ENCODE peak calls at places on chromosome 10, in five cellular contexts. One of them, this sample, is unnamed.

GRCh38 chr10:64430690-64431323 is 909.6 kb downstream of the REEP3 start:
- DNase-seq in fibroblast of lung: no peak
- DNase-seq in GM23338: peak
- DNase-seq in GM23248: no peak
- DNase-seq in hepatocyte: peak
- DNase-seq in this sample: peak

GRCh38 chr10:28479366-28479765 is 53.6 kb upstream of the WAC start:
- DNase-seq in fibroblast of lung: no peak
- DNase-seq in GM23338: no peak
- DNase-seq in GM23248: no peak
- DNase-seq in hepatocyte: no peak
- DNase-seq in this sample: no peak

GRCh38 chr10:123648595-123648994 is 17.6 kb upstream of the GPR26 start:
- DNase-seq in hepatocyte: no peak
- DNase-seq in GM23338: no peak
- DNase-seq in fibroblast of lung: no peak
- DNase-seq in GM23248: no peak
- DNase-seq in this sample: no peak

GRCh38 chr10:117409549-117410283 is 34.5 kb upstream of the PDZD8 start:
- DNase-seq in fibroblast of lung: no peak
- DNase-seq in GM23338: no peak
- DNase-seq in hepatocyte: no peak
- DNase-seq in GM23248: no peak
- DNase-seq in this sample: no peak

GRCh38 chr10:124086097-124086710 is 7.2 kb downstream of the CHST15 start:
- DNase-seq in fibroblast of lung: no peak
- DNase-seq in GM23248: no peak
- DNase-seq in hepatocyte: no peak
- DNase-seq in GM23338: no peak
- DNase-seq in this sample: no peak

GRCh38 chr10:5818894-5819293 is 5.7 kb upstream of the GDI2 start:
- DNase-seq in hepatocyte: no peak
- DNase-seq in fibroblast of lung: no peak
- DNase-seq in GM23338: no peak
- DNase-seq in GM23248: no peak
- DNase-seq in this sample: no peak

GRCh38 chr10:90751107-90751997 is 106.5 kb downstream of the HTR7 start:
- DNase-seq in GM23338: peak
- DNase-seq in GM23248: peak
- DNase-seq in fibroblast of lung: peak
- DNase-seq in hepatocyte: peak
- DNase-seq in this sample: peak

GRCh38 chr10:44995914-44996633 is 4.6 kb upstream of the ZNF22 start:
- DNase-seq in GM23248: peak
- DNase-seq in fibroblast of lung: no peak
- DNase-seq in GM23338: no peak
- DNase-seq in hepatocyte: no peak
- DNase-seq in this sample: no peak

GRCh38 chr10:126226205-126226604 is 162.1 kb downstream of the ADAM12 start:
- DNase-seq in GM23248: no peak
- DNase-seq in fibroblast of lung: no peak
- DNase-seq in GM23338: no peak
- DNase-seq in hepatocyte: no peak
- DNase-seq in this sample: no peak

GRCh38 chr10:3787001-3787400 is 2.0 kb upstream of the KLF6 start:
- DNase-seq in hepatocyte: no peak
- DNase-seq in GM23338: no peak
- DNase-seq in GM23248: peak
- DNase-seq in fibroblast of lung: no peak
- DNase-seq in this sample: no peak

GRCh38 chr10:125795111-125795510 is 19.5 kb upstream of the MMP21 start:
- DNase-seq in GM23248: no peak
- DNase-seq in fibroblast of lung: no peak
- DNase-seq in hepatocyte: no peak
- DNase-seq in GM23338: no peak
- DNase-seq in this sample: no peak

GRCh38 chr10:62305813-62306212 is 37.2 kb upstream of the RTKN2 start:
- DNase-seq in GM23248: peak
- DNase-seq in fibroblast of lung: peak
- DNase-seq in hepatocyte: no peak
- DNase-seq in GM23338: no peak
- DNase-seq in this sample: no peak

GRCh38 chr10:14688606-14689005 is 86.1 kb downstream of the FAM107B start:
- DNase-seq in GM23338: no peak
- DNase-seq in GM23248: peak
- DNase-seq in fibroblast of lung: peak
- DNase-seq in hepatocyte: no peak
- DNase-seq in this sample: peak

GRCh38 chr10:62264126-62264525 is 4.5 kb downstream of the RTKN2 start:
- DNase-seq in GM23338: no peak
- DNase-seq in GM23248: no peak
- DNase-seq in hepatocyte: no peak
- DNase-seq in fibroblast of lung: no peak
- DNase-seq in this sample: no peak

GRCh38 chr10:132353456-132354355 is 21.7 kb downstream of the LRRC27 start:
- DNase-seq in fibroblast of lung: no peak
- DNase-seq in hepatocyte: no peak
- DNase-seq in GM23248: no peak
- DNase-seq in GM23338: no peak
- DNase-seq in this sample: no peak

GRCh38 chr10:71978476-71978875 is 14.3 kb downstream of the CHST3 start:
- DNase-seq in GM23338: peak
- DNase-seq in GM23248: no peak
- DNase-seq in fibroblast of lung: no peak
- DNase-seq in hepatocyte: no peak
- DNase-seq in this sample: no peak

GRCh38 chr10:132444877-132445351 is 47.9 kb downstream of the PWWP2B start:
- DNase-seq in GM23338: no peak
- DNase-seq in GM23248: no peak
- DNase-seq in hepatocyte: no peak
- DNase-seq in fibroblast of lung: no peak
- DNase-seq in this sample: peak

GRCh38 chr10:112137381-112137987 is 46.1 kb downstream of the GPAM start:
- DNase-seq in GM23338: peak
- DNase-seq in fibroblast of lung: peak
- DNase-seq in hepatocyte: peak
- DNase-seq in GM23248: peak
- DNase-seq in this sample: peak

GRCh38 chr10:78299861-78300453 is 266.3 kb downstream of the RPS24 start:
- DNase-seq in hepatocyte: no peak
- DNase-seq in GM23338: no peak
- DNase-seq in fibroblast of lung: no peak
- DNase-seq in GM23248: peak
- DNase-seq in this sample: no peak

GRCh38 chr10:78298835-78299234 is 265.2 kb downstream of the RPS24 start:
- DNase-seq in fibroblast of lung: no peak
- DNase-seq in hepatocyte: no peak
- DNase-seq in GM23338: no peak
- DNase-seq in GM23248: no peak
- DNase-seq in this sample: no peak

GRCh38 chr10:78296794-78297193 is 263.1 kb downstream of the RPS24 start:
- DNase-seq in hepatocyte: no peak
- DNase-seq in GM23338: no peak
- DNase-seq in GM23248: no peak
- DNase-seq in fibroblast of lung: no peak
- DNase-seq in this sample: no peak

GRCh38 chr10:78300526-78300925 is 266.9 kb downstream of the RPS24 start:
- DNase-seq in fibroblast of lung: no peak
- DNase-seq in hepatocyte: no peak
- DNase-seq in GM23338: no peak
- DNase-seq in GM23248: no peak
- DNase-seq in this sample: no peak

DNA sequence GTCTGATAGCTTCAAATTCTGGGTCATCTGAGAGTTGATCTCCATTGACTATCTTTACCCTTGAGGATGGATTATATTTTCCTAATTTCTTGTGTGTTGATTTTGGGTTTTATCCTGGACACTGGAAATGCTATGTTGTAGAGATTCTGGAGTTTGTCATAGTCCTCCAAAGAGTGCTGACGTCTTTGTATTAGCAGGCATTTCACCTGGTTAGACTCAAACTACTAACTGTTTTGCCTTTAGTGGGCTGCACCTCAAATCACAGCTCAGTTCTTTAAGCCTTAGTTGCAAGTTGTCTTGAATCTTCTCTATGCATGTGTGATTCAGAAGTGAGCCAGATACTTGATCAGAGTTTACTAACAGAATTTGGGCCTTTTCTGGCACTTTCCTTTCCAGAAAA is 264.3 kb downstream of the RPS24 start:
- DNase-seq in fibroblast of lung: no peak
- DNase-seq in GM23338: no peak
- DNase-seq in GM23248: no peak
- DNase-seq in hepatocyte: no peak
- DNase-seq in this sample: no peak
- H3K27ac ChIP-seq in fibroblast of lung: no peak
- H3K27ac ChIP-seq in GM23338: no peak
- H3K27ac ChIP-seq in GM23248: no peak
- H3K27ac ChIP-seq in hepatocyte: no peak
- H3K27ac ChIP-seq in this sample: no peak

DNA sequence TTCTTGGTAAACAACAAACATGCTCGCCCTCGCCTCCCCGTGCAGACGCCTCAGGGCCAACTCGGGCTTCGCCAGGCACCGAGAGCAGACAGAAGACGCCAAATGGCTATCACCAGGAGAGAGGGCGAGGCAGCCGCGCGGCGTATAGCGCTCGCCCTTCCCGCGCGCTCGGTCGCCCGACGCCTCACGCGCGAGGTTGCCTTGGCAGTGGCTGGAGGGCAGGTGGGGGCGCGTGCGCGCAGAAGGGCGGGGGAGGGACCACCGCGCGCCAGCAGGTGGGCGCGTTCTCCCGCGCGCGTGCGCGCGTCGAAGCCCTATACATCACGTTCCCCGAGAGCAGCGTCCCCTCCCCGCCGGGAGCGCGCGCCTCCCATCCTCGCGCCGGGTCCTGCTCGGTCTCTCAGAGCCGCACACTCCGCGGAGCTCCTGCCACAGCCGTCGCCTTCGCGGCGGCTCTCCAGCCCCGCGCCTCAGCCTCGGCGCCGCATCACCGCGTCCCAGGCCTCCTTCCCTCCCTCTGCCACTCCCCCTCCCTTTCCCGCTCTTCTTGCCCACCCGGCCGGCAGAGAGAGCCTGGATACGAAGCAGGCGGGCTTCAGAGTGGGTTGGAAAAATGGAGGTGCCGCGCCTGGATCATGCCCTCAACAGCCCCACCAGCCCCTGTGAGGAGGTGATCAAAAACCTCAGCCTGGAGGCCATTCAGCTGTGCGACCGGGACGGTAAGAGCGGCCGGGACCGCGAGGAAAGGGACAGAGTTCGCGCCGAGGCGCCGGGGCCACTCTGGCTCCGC is at the start of gene PHYHIPL:
- DNase-seq in GM23248: peak
- DNase-seq in hepatocyte: peak
- DNase-seq in GM23338: peak
- DNase-seq in fibroblast of lung: no peak
- DNase-seq in this sample: peak
- TF ChIP-seq EZH2 in GM23248: peak
- TF ChIP-seq EZH2 in hepatocyte: peak
- TF ChIP-seq EZH2 in GM23338: no peak
- TF ChIP-seq EZH2 in fibroblast of lung: no peak
- TF ChIP-seq EZH2 in this sample: peak

GRCh38 chr10:98134117-98134430 is 383 bp upstream of the R3HCC1L start:
- DNase-seq in GM23248: peak
- DNase-seq in fibroblast of lung: peak
- DNase-seq in GM23338: no peak
- DNase-seq in hepatocyte: no peak
- DNase-seq in this sample: no peak
- H3K27ac ChIP-seq in GM23248: peak
- H3K27ac ChIP-seq in fibroblast of lung: no peak
- H3K27ac ChIP-seq in GM23338: no peak
- H3K27ac ChIP-seq in hepatocyte: no peak
- H3K27ac ChIP-seq in this sample: peak

GRCh38 chr10:93363891-93364648 is 118.1 kb downstream of the MYOF start:
- DNase-seq in hepatocyte: no peak
- DNase-seq in fibroblast of lung: peak
- DNase-seq in GM23248: no peak
- DNase-seq in GM23338: no peak
- DNase-seq in this sample: no peak

GRCh38 chr10:93368210-93368609 is 113.9 kb downstream of the MYOF start:
- DNase-seq in hepatocyte: no peak
- DNase-seq in GM23248: no peak
- DNase-seq in GM23338: no peak
- DNase-seq in fibroblast of lung: no peak
- DNase-seq in this sample: peak

GRCh38 chr10:93369588-93370164 is 112.5 kb downstream of the MYOF start:
- DNase-seq in fibroblast of lung: no peak
- DNase-seq in GM23338: no peak
- DNase-seq in hepatocyte: no peak
- DNase-seq in GM23248: no peak
- DNase-seq in this sample: no peak
- TF ChIP-seq EZH2 in fibroblast of lung: no peak
- TF ChIP-seq EZH2 in GM23338: no peak
- TF ChIP-seq EZH2 in hepatocyte: no peak
- TF ChIP-seq EZH2 in GM23248: no peak
- TF ChIP-seq EZH2 in this sample: no peak

GRCh38 chr10:59895629-59896116 is 10.7 kb downstream of the CCDC6 start:
- DNase-seq in GM23248: peak
- DNase-seq in hepatocyte: peak
- DNase-seq in fibroblast of lung: peak
- DNase-seq in GM23338: no peak
- DNase-seq in this sample: no peak
- H3K27ac ChIP-seq in GM23248: no peak
- H3K27ac ChIP-seq in hepatocyte: peak
- H3K27ac ChIP-seq in fibroblast of lung: no peak
- H3K27ac ChIP-seq in GM23338: peak
- H3K27ac ChIP-seq in this sample: no peak

GRCh38 chr10:96401036-96401435 is 42.2 kb upstream of the OPALIN start:
- DNase-seq in hepatocyte: no peak
- DNase-seq in GM23248: no peak
- DNase-seq in GM23338: no peak
- DNase-seq in fibroblast of lung: no peak
- DNase-seq in this sample: peak
- TF ChIP-seq EZH2 in hepatocyte: no peak
- TF ChIP-seq EZH2 in GM23248: peak
- TF ChIP-seq EZH2 in GM23338: no peak
- TF ChIP-seq EZH2 in fibroblast of lung: no peak
- TF ChIP-seq EZH2 in this sample: no peak

GRCh38 chr10:74234569-74234968 is 83.5 kb downstream of the ADK start:
- DNase-seq in fibroblast of lung: no peak
- DNase-seq in hepatocyte: no peak
- DNase-seq in GM23338: no peak
- DNase-seq in GM23248: peak
- DNase-seq in this sample: no peak

GRCh38 chr10:74233281-74233680 is 82.3 kb downstream of the ADK start:
- DNase-seq in GM23338: peak
- DNase-seq in GM23248: no peak
- DNase-seq in hepatocyte: no peak
- DNase-seq in fibroblast of lung: no peak
- DNase-seq in this sample: no peak

GRCh38 chr10:74227697-74228424 is 76.8 kb downstream of the ADK start:
- DNase-seq in GM23338: no peak
- DNase-seq in GM23248: peak
- DNase-seq in fibroblast of lung: peak
- DNase-seq in hepatocyte: no peak
- DNase-seq in this sample: no peak

DNA sequence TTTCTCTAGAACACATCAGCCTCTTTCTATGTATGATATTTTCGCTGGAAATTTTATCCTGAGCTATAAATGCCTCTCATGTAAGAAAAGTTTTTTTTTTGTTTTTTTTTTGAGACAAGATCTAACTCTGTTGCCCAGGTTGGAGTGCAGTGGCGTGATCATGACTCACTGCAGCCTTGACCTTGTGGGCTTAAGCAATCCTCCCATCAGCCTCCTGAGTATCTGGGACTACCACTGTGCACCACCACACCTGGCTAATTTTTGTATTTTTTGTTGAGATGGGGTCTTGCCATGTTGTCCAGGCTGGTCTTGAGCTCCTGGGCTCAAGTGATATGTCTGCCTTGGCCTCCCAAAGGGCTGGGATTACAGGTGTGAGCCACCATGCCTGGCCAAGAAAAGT is 80.4 kb downstream of the ADK start:
- DNase-seq in GM23248: peak
- DNase-seq in hepatocyte: no peak
- DNase-seq in fibroblast of lung: peak
- DNase-seq in GM23338: no peak
- DNase-seq in this sample: no peak
- H3K27ac ChIP-seq in GM23248: no peak
- H3K27ac ChIP-seq in hepatocyte: no peak
- H3K27ac ChIP-seq in fibroblast of lung: no peak
- H3K27ac ChIP-seq in GM23338: no peak
- H3K27ac ChIP-seq in this sample: no peak

This sample was measured in A673.